ENCODE peak calls at places on chromosome 18, in five cellular contexts. W, S, K, X and D are unnamed samples.

GRCh38 chr18:12597775-12598174 is 60.1 kb downstream of the SPIRE1 start:
- DNase-seq in W (no peak), K (no peak), X (no peak), S (peak; percentile 78), D (no peak)

GRCh38 chr18:41096504-41096903 is 858.5 kb upstream of the PIK3C3 start:
- DNase-seq in X (peak; percentile 42), W (peak; percentile 35), K (no peak), S (no peak), D (peak; percentile 2)

GRCh38 chr18:48152549-48152948 is 222.1 kb upstream of the SMAD2 start:
- DNase-seq in K (no peak), X (no peak), S (no peak), W (no peak), D (no peak)

GRCh38 chr18:49476664-49477411 is 10.2 kb downstream of the C18orf32 start:
- DNase-seq in W (no peak), K (no peak), S (no peak), X (no peak), D (no peak)

GRCh38 chr18:55115606-55116005 is 156.3 kb upstream of the CCDC68 start:
- DNase-seq in X (no peak), S (no peak), W (no peak), K (no peak), D (no peak)

GRCh38 chr18:76351961-76352581 is 143.0 kb downstream of the ZNF516 start:
- DNase-seq in S (peak; percentile 93), X (peak; percentile 72), W (no peak), K (no peak), D (no peak)

GRCh38 chr18:11726556-11726955 is 37.5 kb downstream of the GNAL start:
- DNase-seq in S (no peak), X (no peak), W (no peak), K (no peak), D (no peak)

GRCh38 chr18:37322497-37323035 is 243.0 kb downstream of the CELF4 start:
- DNase-seq in W (peak; percentile 15), K (no peak), S (peak; percentile 75), X (peak; percentile 80), D (no peak)

GRCh38 chr18:50061876-50062517 is 132.9 kb downstream of the MYO5B start:
- DNase-seq in W (no peak), X (no peak), K (no peak), S (no peak), D (no peak)

GRCh38 chr18:21735452-21736015 is 5.1 kb upstream of the MIB1 start:
- DNase-seq in S (peak; percentile 75), W (peak; percentile 93), K (peak; percentile 46), X (peak; percentile 8), D (no peak)

GRCh38 chr18:63681449-63682381 is 20.0 kb upstream of the SERPINB3 start:
- DNase-seq in X (no peak), S (no peak), K (no peak), W (no peak), D (no peak)

GRCh38 chr18:62847081-62847480 is 131.7 kb downstream of the PHLPP1 start:
- DNase-seq in S (no peak), X (no peak), W (no peak), K (no peak), D (no peak)

GRCh38 chr18:13425357-13426095 is 207.0 kb downstream of the LDLRAD4 start:
- DNase-seq in S (peak; percentile 85), K (no peak), X (no peak), W (no peak), D (no peak)

GRCh38 chr18:69400253-69400975 is at the start of gene DOK6:
- DNase-seq in K (no peak), W (no peak), S (peak; percentile 96), X (peak; percentile 96), D (peak; percentile 46)

GRCh38 chr18:60549338-60549960 is 176.9 kb upstream of the MC4R start:
- DNase-seq in W (peak; percentile 81), K (no peak), X (peak; percentile 87), S (no peak), D (peak; percentile 23)

GRCh38 chr18:5296706-5297320 is 1.3 kb upstream of the ZBTB14 start:
- DNase-seq in S (peak; percentile 94), X (peak; percentile 88), W (peak; percentile 74), K (peak; percentile 52), D (no peak)

GRCh38 chr18:6382968-6383367 is 31.7 kb downstream of the L3MBTL4 start:
- DNase-seq in K (no peak), X (no peak), W (no peak), S (peak; percentile 67), D (no peak)

GRCh38 chr18:845152-845819 is 33.2 kb upstream of the YES1 start:
- DNase-seq in W (no peak), X (no peak), K (no peak), S (no peak), D (no peak)

GRCh38 chr18:52312321-52312720 is 27.7 kb upstream of the DCC start:
- DNase-seq in K (no peak), S (no peak), W (no peak), X (no peak), D (no peak)

GRCh38 chr18:79583984-79584401 is 95.6 kb upstream of the CTDP1 start:
- DNase-seq in K (no peak), S (peak; percentile 36), W (no peak), X (no peak), D (no peak)

GRCh38 chr18:54147439-54147838 is 77.0 kb downstream of the MBD2 start:
- DNase-seq in K (no peak), X (peak; percentile 86), S (no peak), W (peak; percentile 30), D (no peak)

GRCh38 chr18:35051978-35052377 is 10.8 kb downstream of the MAPRE2 start:
- DNase-seq in X (peak; percentile 27), S (no peak), K (no peak), W (no peak), D (no peak)

GRCh38 chr18:32937007-32937540 is 164.3 kb upstream of the KLHL14 start:
- DNase-seq in S (no peak), X (no peak), K (no peak), W (no peak), D (no peak)

GRCh38 chr18:10860382-10860781 is 289.0 kb downstream of the PIEZO2 start:
- DNase-seq in W (no peak), X (no peak), S (no peak), K (no peak), D (no peak)

GRCh38 chr18:44325903-44326650 is 354.6 kb upstream of the SETBP1 start:
- DNase-seq in S (peak; percentile 71), K (no peak), X (peak; percentile 79), W (peak; percentile 63), D (peak; percentile 6)

GRCh38 chr18:49663755-49664085 is 101.9 kb downstream of the LIPG start:
- DNase-seq in K (no peak), X (no peak), W (no peak), S (no peak), D (no peak)

GRCh38 chr18:58396966-58397365 is 231.9 kb downstream of the ALPK2 start:
- DNase-seq in K (no peak), W (no peak), X (no peak), S (no peak), D (no peak)

GRCh38 chr18:731185-731584 is 18.8 kb upstream of the ENOSF1 start:
- DNase-seq in X (no peak), W (no peak), K (no peak), S (no peak), D (no peak)

GRCh38 chr18:73564073-73564472 is 583.6 kb downstream of the FBXO15 start:
- DNase-seq in S (no peak), X (no peak), W (no peak), K (no peak), D (no peak)

GRCh38 chr18:7754258-7754657 is 187.1 kb downstream of the PTPRM start:
- DNase-seq in X (no peak), W (no peak), K (no peak), S (no peak), D (no peak)

GRCh38 chr18:273525-273924 is 5.7 kb upstream of the THOC1 start:
- DNase-seq in S (no peak), K (no peak), X (no peak), W (no peak), D (no peak)

GRCh38 chr18:906416-907170 is 1.9 kb downstream of the ADCYAP1 start:
- DNase-seq in S (no peak), X (peak; percentile 71), K (no peak), W (no peak), D (peak; percentile 47)

GRCh38 chr18:42131940-42132244 is 176.9 kb downstream of the PIK3C3 start:
- DNase-seq in S (no peak), K (no peak), X (peak; percentile 69), W (no peak), D (no peak)

GRCh38 chr18:63879684-63880083 is 7.8 kb upstream of the SERPINB2 start:
- DNase-seq in S (no peak), X (no peak), W (no peak), K (no peak), D (no peak)

GRCh38 chr18:51617572-51618260 is 420.2 kb upstream of the MEX3C start:
- DNase-seq in S (no peak), K (no peak), X (peak; percentile 3), W (no peak), D (no peak)

GRCh38 chr18:43882358-43882757 is 605.1 kb upstream of the SYT4 start:
- DNase-seq in W (no peak), S (no peak), K (no peak), X (no peak), D (no peak)

GRCh38 chr18:80070825-80071224 is 36.6 kb downstream of the RBFA start:
- DNase-seq in W (no peak), S (no peak), X (no peak), K (no peak), D (no peak)

GRCh38 chr18:77065221-77065981 is 67.2 kb downstream of the MBP start:
- DNase-seq in X (no peak), W (peak; percentile 18), S (no peak), K (peak; percentile 22), D (no peak)